ENCODE peak calls at places on chromosomes 12 and 14, in four cellular contexts. A is WTC11, U is GM12878, S is K562. J is an unnamed sample.

GRCh38 chr14:92897922-92898599 is 24.9 kb upstream of the CHGA start:
- DNase-seq in A (no peak), U (no peak), S (no peak), J (no peak)

GRCh38 chr14:93986972-93987371 is 10.1 kb upstream of the CCDC197 start:
- DNase-seq in A (no peak), U (no peak), S (no peak), J (no peak)

GRCh38 chr12:40693503-40693863 is 1.2 kb downstream of the CNTN1 start:
- DNase-seq in A (peak), U (no peak), S (no peak), J (no peak)

GRCh38 chr14:71711131-71711530 is 221.1 kb upstream of the RGS6 start:
- DNase-seq in A (no peak), U (no peak), S (no peak), J (no peak)

GRCh38 chr12:58750484-58750883 is 169.8 kb downstream of the LRIG3 start:
- DNase-seq in A (no peak), U (no peak), S (no peak), J (no peak)

GRCh38 chr12:124463341-124463861 is 104.0 kb downstream of the NCOR2 start:
- DNase-seq in A (no peak), U (no peak), S (no peak), J (no peak)

GRCh38 chr12:100472325-100472724 is 1.3 kb upstream of the NR1H4 start:
- DNase-seq in A (no peak), U (no peak), S (no peak), J (peak)

GRCh38 chr12:70052931-70053497 is 190.2 kb upstream of the CNOT2 start:
- DNase-seq in A (no peak), U (no peak), S (peak), J (peak)

GRCh38 chr12:116534341-116535121 is 24.6 kb upstream of the MAP1LC3B2 start:
- DNase-seq in A (peak), U (no peak), S (no peak), J (no peak)

GRCh38 chr14:38412654-38413053 is 156.8 kb upstream of the CLEC14A start:
- DNase-seq in A (no peak), U (no peak), S (no peak), J (no peak)

GRCh38 chr14:103618999-103619398 is 10.0 kb upstream of the KLC1 start:
- DNase-seq in A (no peak), U (no peak), S (no peak), J (no peak)

GRCh38 chr14:104370256-104370870 is 209.2 kb upstream of the C14orf180 start:
- DNase-seq in A (peak), U (no peak), S (no peak), J (peak)

GRCh38 chr12:22527999-22528398 is 16.3 kb downstream of the C2CD5 start:
- DNase-seq in A (no peak), U (no peak), S (no peak), J (no peak)
- TF ChIP-seq NR2C2 in A (no peak), U (no peak), S (no peak), J (no peak)

GRCh38 chr14:63486729-63487128 is 56.4 kb downstream of the PPP2R5E start:
- DNase-seq in A (no peak), U (no peak), S (no peak), J (no peak)
- TF ChIP-seq NR2C2 in A (no peak), U (no peak), S (no peak), J (no peak)

DNA sequence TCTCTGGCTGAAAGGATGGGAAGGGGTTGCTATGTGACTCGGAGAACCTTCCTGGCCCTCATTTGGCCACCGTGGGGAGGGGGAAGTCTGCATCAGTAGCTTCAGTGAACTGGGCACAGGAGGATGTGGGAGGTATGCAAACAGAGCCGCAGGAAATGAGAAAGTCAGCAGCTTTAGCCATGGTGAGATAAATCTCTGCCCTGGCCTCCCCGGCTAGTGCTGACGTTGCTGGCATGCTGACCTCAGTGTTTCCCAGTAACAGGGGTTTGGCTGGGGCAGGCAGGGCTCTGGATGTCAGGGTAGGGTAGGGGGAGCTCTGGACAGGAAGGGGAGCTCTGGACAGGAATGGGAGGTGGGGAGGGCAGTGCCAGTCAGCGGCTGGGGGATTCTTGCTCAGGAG is 2.3 kb upstream of the CEBPE start:
- DNase-seq in A (no peak), U (no peak), S (no peak), J (no peak)
- TF ChIP-seq NR2C2 in A (no peak), U (no peak), S (no peak), J (no peak)

GRCh38 chr12:91023326-91024004 is 18.7 kb upstream of the EPYC start:
- DNase-seq in A (no peak), U (no peak), S (no peak), J (no peak)
- TF ChIP-seq NR2C2 in A (no peak), U (no peak), S (no peak), J (no peak)

DNA sequence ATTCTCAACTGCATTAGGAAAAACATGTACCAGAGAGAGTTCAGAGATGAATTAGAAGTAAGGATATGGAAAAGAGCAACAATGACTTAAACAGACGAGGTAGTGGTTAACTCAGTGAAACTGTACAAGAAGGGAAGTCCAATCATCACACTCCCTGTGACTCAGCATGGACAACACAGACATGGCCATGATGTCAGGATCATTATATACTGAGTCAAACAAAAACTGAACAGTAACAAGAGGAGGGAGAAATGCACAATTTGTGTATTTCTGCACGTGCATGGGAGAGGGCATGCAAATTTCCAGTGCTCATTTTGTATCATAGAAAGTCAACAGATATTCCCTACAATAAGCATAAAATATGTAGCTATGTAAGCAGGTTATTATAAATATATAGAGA is 1037.8 kb downstream of the BCL11B start:
- DNase-seq in A (no peak), U (no peak), S (no peak), J (no peak)
- TF ChIP-seq NR2C2 in A (no peak), U (no peak), S (no peak), J (no peak)

GRCh38 chr12:122067548-122067947 is 11.0 kb upstream of the MLXIP start:
- DNase-seq in A (no peak), U (no peak), S (no peak), J (no peak)

GRCh38 chr12:122064034-122064777 is 14.3 kb upstream of the MLXIP start:
- DNase-seq in A (peak), U (peak), S (peak), J (peak)

GRCh38 chr12:122063691-122064033 is 14.9 kb upstream of the MLXIP start:
- DNase-seq in A (no peak), U (no peak), S (peak), J (no peak)

GRCh38 chr12:122062832-122063690 is 15.5 kb upstream of the MLXIP start:
- DNase-seq in A (no peak), U (no peak), S (peak), J (peak)

DNA sequence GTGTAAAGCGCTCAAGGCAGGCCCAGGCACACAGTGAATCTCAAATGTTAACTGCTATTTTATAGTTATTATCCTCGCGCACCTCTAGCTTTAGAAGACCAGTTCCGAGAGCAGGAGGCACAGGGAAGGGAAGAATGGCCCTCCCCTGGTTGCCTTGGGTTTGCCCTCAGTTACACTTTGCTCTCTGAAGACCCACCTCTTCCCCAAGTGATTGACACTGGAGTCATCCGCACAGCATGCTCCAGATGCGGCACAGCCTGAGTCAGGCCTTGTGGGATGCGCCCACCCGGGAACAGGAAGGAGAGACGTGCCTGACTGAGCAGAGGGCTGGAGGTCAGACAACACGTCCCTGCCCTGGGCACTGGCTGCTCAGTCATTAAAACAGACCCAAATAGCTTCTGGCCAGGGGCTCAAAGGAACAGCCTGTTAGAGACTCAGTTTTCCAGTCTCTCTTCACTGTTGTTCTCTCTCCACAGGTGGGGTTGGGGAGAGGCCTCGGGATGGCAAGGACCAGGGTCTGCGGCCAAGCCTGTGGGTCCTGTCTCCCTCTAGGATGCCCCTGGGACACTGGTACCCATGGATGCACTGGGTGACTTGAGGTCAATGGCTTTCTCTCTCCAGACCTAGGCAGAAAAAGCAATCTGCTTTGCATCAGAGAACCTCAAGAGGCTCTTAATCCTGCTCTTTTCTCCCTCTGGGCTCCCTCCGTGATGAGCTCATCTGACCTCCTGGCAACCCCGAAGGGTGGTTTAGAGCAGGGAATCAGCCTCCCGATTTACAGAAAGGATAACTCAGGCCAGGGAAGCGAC is 13.6 kb upstream of the MLXIP start:
- DNase-seq in A (peak), U (no peak), S (peak), J (peak)
- TF ChIP-seq NR2C2 in A (no peak), U (no peak), S (peak), J (no peak)

DNA sequence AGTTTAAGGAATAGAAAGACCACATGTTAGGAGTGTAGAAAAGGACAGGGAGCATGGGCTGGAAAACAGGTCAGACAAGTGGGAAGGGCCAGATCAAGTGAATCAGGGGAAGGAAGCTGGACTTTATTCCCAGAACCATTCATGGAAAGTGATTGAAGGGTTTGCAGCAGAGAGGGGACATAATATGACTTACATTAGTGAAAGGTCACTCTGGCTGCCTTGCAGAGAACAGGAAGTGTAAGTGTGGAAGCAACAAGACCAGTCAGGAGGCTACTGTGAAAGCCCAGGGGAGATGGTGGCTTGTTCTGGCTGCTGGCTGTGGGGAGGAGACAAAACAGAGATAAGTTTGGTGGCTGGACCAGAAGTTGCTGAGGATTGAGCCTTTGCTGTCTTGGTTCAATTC is 69.1 kb downstream of the VCPKMT start:
- DNase-seq in A (no peak), U (peak), S (no peak), J (peak)
- TF ChIP-seq NR2C2 in A (no peak), U (no peak), S (no peak), J (no peak)

GRCh38 chr12:24480766-24481449 is 468.0 kb downstream of the BCAT1 start:
- DNase-seq in A (no peak), U (no peak), S (no peak), J (no peak)

GRCh38 chr12:24476310-24476709 is 472.6 kb downstream of the BCAT1 start:
- DNase-seq in A (no peak), U (no peak), S (no peak), J (no peak)

GRCh38 chr12:24478254-24478653 is 470.6 kb downstream of the BCAT1 start:
- DNase-seq in A (no peak), U (no peak), S (no peak), J (no peak)

GRCh38 chr12:24482044-24482443 is 466.9 kb downstream of the BCAT1 start:
- DNase-seq in A (no peak), U (no peak), S (no peak), J (no peak)

GRCh38 chr12:24479131-24479530 is 469.8 kb downstream of the BCAT1 start:
- DNase-seq in A (no peak), U (no peak), S (no peak), J (no peak)
- TF ChIP-seq NR2C2 in A (no peak), U (no peak), S (no peak), J (no peak)

GRCh38 chr12:118581396-118581795 is 205.0 kb downstream of the SUDS3 start:
- DNase-seq in A (no peak), U (no peak), S (no peak), J (no peak)

GRCh38 chr12:118571730-118572129 is 195.4 kb downstream of the SUDS3 start:
- DNase-seq in A (no peak), U (no peak), S (no peak), J (no peak)

GRCh38 chr12:118575730-118576129 is 199.4 kb downstream of the SUDS3 start:
- DNase-seq in A (no peak), U (no peak), S (no peak), J (no peak)
- TF ChIP-seq NR2C2 in A (no peak), U (no peak), S (no peak), J (no peak)

DNA sequence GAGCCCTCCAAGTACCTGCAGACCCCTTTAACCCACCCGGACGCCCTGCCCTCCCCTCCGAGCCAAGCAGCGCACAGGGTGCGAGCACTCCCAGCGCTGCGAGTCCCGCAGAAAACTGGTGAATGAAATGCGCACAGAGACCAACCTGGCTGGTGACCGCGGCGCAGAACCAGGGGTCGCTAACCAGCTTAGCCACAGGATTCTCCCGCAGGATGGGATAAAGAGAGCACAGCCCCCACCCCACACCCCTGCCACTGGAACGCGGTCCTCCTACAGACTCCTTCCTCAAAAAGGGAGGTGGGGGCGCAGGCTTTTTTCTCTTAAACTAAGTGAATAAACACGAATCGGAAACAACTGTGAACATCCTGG is 1.0 kb downstream of the ATP2B1 start:
- DNase-seq in A (peak), U (no peak), S (peak), J (peak)
- TF ChIP-seq NR2C2 in A (no peak), U (no peak), S (no peak), J (no peak)

J was measured in HepG2.